ENCODE peak calls at places on chromosomes 6 and 20, in five cellular contexts. Y, M, K, J and U are unnamed samples.

GRCh38 chr6:25485820-25486559 is 166.0 kb upstream of the SCGN start:
- DNase-seq in Y (no peak), M (no peak), K (no peak), J (no peak), U (no peak)

GRCh38 chr6:103379272-103379671 is 1480.4 kb downstream of the HACE1 start:
- DNase-seq in Y (no peak), M (no peak), K (no peak), J (no peak), U (no peak)

GRCh38 chr6:139443226-139444112 is 69.0 kb upstream of the CITED2 start:
- DNase-seq in Y (no peak), M (no peak), K (no peak), J (no peak), U (no peak)

GRCh38 chr6:130240232-130240631 is 17.5 kb upstream of the SAMD3 start:
- DNase-seq in Y (no peak), M (no peak), K (no peak), J (no peak), U (no peak)

GRCh38 chr6:157552956-157553485 is 172.0 kb downstream of the ZDHHC14 start:
- DNase-seq in Y (no peak), M (no peak), K (no peak), J (no peak), U (no peak)

GRCh38 chr20:24095753-24096152 is 107.2 kb upstream of the GGTLC1 start:
- DNase-seq in Y (no peak), M (no peak), K (no peak), J (no peak), U (no peak)

GRCh38 chr6:105872244-105872643 is 213.9 kb upstream of the PRDM1 start:
- DNase-seq in Y (no peak), M (no peak), K (no peak), J (peak; percentile 43), U (no peak)

GRCh38 chr20:10794765-10795164 is 121.0 kb upstream of the JAG1 start:
- DNase-seq in Y (no peak), M (no peak), K (no peak), J (no peak), U (no peak)

GRCh38 chr6:125789167-125789566 is 1.6 kb upstream of the NCOA7 start:
- DNase-seq in Y (no peak), M (peak; percentile 71), K (no peak), J (no peak), U (peak; percentile 51)

GRCh38 chr6:36131517-36132220 is 1.4 kb downstream of the MAPK13 start:
- DNase-seq in Y (peak; percentile 44), M (peak; percentile 77), K (no peak), J (peak; percentile 20), U (peak; percentile 82)

GRCh38 chr20:22502731-22503191 is 81.6 kb downstream of the FOXA2 start:
- DNase-seq in Y (no peak), M (peak; percentile 59), K (peak; percentile 54), J (no peak), U (peak; percentile 73)

GRCh38 chr6:34696189-34696738 is 303 bp downstream of the ILRUN start:
- DNase-seq in Y (peak; percentile 11), M (no peak), K (no peak), J (no peak), U (peak; percentile 57)

GRCh38 chr6:166691741-166692140 is 64.7 kb upstream of the RPS6KA2 start:
- DNase-seq in Y (no peak), M (no peak), K (no peak), J (no peak), U (no peak)

GRCh38 chr6:16375828-16376227 is 137.4 kb downstream of the GMPR start:
- DNase-seq in Y (no peak), M (no peak), K (no peak), J (no peak), U (no peak)

GRCh38 chr6:166361080-166361429 is 18.7 kb upstream of the SFT2D1 start:
- DNase-seq in Y (no peak), M (no peak), K (no peak), J (no peak), U (no peak)

GRCh38 chr6:136249336-136249735 is 775 bp downstream of the MTFR2 start:
- DNase-seq in Y (no peak), M (no peak), K (no peak), J (no peak), U (no peak)

GRCh38 chr20:38357653-38358207 is 11.4 kb downstream of the LBP start:
- DNase-seq in Y (no peak), M (no peak), K (no peak), J (no peak), U (no peak)

GRCh38 chr6:36141091-36141490 is 10.8 kb downstream of the MAPK13 start:
- DNase-seq in Y (no peak), M (no peak), K (no peak), J (no peak), U (no peak)

GRCh38 chr6:161379828-161380598 is 106.2 kb upstream of the AGPAT4 start:
- DNase-seq in Y (no peak), M (no peak), K (no peak), J (no peak), U (no peak)

GRCh38 chr6:17206566-17207072 is 74.5 kb upstream of the RBM24 start:
- DNase-seq in Y (no peak), M (no peak), K (no peak), J (no peak), U (no peak)

GRCh38 chr20:2387180-2387577 is 6.5 kb downstream of the TGM6 start:
- DNase-seq in Y (no peak), M (peak; percentile 55), K (peak; percentile 94), J (no peak), U (no peak)

GRCh38 chr20:11952621-11953020 is 34.9 kb downstream of the BTBD3 start:
- DNase-seq in Y (no peak), M (no peak), K (no peak), J (no peak), U (no peak)

GRCh38 chr6:125791820-125792165 is 1.0 kb downstream of the NCOA7 start:
- DNase-seq in Y (no peak), M (no peak), K (no peak), J (no peak), U (no peak)

GRCh38 chr20:33672426-33673114 is 1.7 kb downstream of the NECAB3 start:
- DNase-seq in Y (no peak), M (no peak), K (no peak), J (no peak), U (no peak)

GRCh38 chr20:36308986-36309385 is 2.8 kb downstream of the DLGAP4 start:
- DNase-seq in Y (no peak), M (no peak), K (no peak), J (no peak), U (no peak)

GRCh38 chr6:3849681-3850450 is 693 bp downstream of the FAM50B start:
- DNase-seq in Y (no peak), M (no peak), K (peak; percentile 50), J (no peak), U (peak; percentile 39)

GRCh38 chr6:97009781-97010492 is 85.4 kb downstream of the KLHL32 start:
- DNase-seq in Y (no peak), M (no peak), K (no peak), J (peak; percentile 96), U (no peak)

GRCh38 chr6:25107218-25107617 is 171.5 kb upstream of the RIPOR2 start:
- DNase-seq in Y (no peak), M (no peak), K (no peak), J (no peak), U (no peak)

GRCh38 chr6:3939964-3940363 is 90.8 kb downstream of the FAM50B start:
- DNase-seq in Y (no peak), M (no peak), K (no peak), J (no peak), U (no peak)

GRCh38 chr6:2625581-2625980 is 125.1 kb downstream of the MYLK4 start:
- DNase-seq in Y (no peak), M (no peak), K (no peak), J (no peak), U (no peak)

GRCh38 chr6:34234667-34235604 is 1.7 kb upstream of the HMGA1 start:
- DNase-seq in Y (no peak), M (peak; percentile 65), K (peak; percentile 98), J (no peak), U (peak; percentile 75)

GRCh38 chr6:43516367-43516696 is 394 bp downstream of the YIPF3 start:
- DNase-seq in Y (no peak), M (no peak), K (no peak), J (no peak), U (no peak)